ENCODE peak calls at places on chromosomes 3 and 15, in five cellular contexts. One of them, this sample, is unnamed. For H3K27me3, the result is how much of the 10 kb centered on the place peaks cover.

GRCh38 chr15:89937365-89938355 is 24.9 kb upstream of the ARPIN start:
- DNase-seq in AG04450: no peak
- DNase-seq in CD8-positive, alpha-beta T cell: no peak
- DNase-seq in CD4-positive, alpha-beta T cell: no peak
- DNase-seq in heart right ventricle: no peak
- DNase-seq in this sample: no peak

GRCh38 chr15:71079208-71080044 is 35.8 kb upstream of the THSD4 start:
- DNase-seq in CD8-positive, alpha-beta T cell: no peak
- DNase-seq in CD4-positive, alpha-beta T cell: no peak
- DNase-seq in heart right ventricle: no peak
- DNase-seq in AG04450: no peak
- DNase-seq in this sample: no peak

GRCh38 chr15:79522656-79523055 is 90.5 kb downstream of the MINAR1 start:
- DNase-seq in CD4-positive, alpha-beta T cell: no peak
- DNase-seq in CD8-positive, alpha-beta T cell: no peak
- DNase-seq in AG04450: no peak
- DNase-seq in heart right ventricle: no peak
- DNase-seq in this sample: no peak

GRCh38 chr3:49998326-49998725 is 58.4 kb downstream of the RBM6 start:
- DNase-seq in CD4-positive, alpha-beta T cell: no peak
- DNase-seq in AG04450: peak
- DNase-seq in CD8-positive, alpha-beta T cell: no peak
- DNase-seq in heart right ventricle: no peak
- DNase-seq in this sample: no peak

GRCh38 chr3:77227567-77227966 is 187.7 kb downstream of the ROBO2 start:
- DNase-seq in AG04450: no peak
- DNase-seq in CD4-positive, alpha-beta T cell: no peak
- DNase-seq in heart right ventricle: no peak
- DNase-seq in CD8-positive, alpha-beta T cell: no peak
- DNase-seq in this sample: no peak

GRCh38 chr15:76209523-76209922 is 101.7 kb downstream of the ETFA start:
- DNase-seq in AG04450: no peak
- DNase-seq in heart right ventricle: no peak
- DNase-seq in CD8-positive, alpha-beta T cell: no peak
- DNase-seq in CD4-positive, alpha-beta T cell: no peak
- DNase-seq in this sample: no peak

GRCh38 chr3:37922721-37923575 is 61.3 kb downstream of the CTDSPL start:
- DNase-seq in heart right ventricle: no peak
- DNase-seq in AG04450: no peak
- DNase-seq in CD8-positive, alpha-beta T cell: no peak
- DNase-seq in CD4-positive, alpha-beta T cell: no peak
- DNase-seq in this sample: no peak

GRCh38 chr15:83206971-83207621 is 527 bp downstream of the HDGFL3 start:
- DNase-seq in CD4-positive, alpha-beta T cell: peak
- DNase-seq in heart right ventricle: peak
- DNase-seq in AG04450: no peak
- DNase-seq in CD8-positive, alpha-beta T cell: no peak
- DNase-seq in this sample: no peak

GRCh38 chr15:41842229-41842628 is 3.6 kb downstream of the PLA2G4B start:
- DNase-seq in AG04450: no peak
- DNase-seq in heart right ventricle: no peak
- DNase-seq in CD4-positive, alpha-beta T cell: no peak
- DNase-seq in CD8-positive, alpha-beta T cell: no peak
- DNase-seq in this sample: no peak

GRCh38 chr3:12353796-12354505 is 65.1 kb downstream of the PPARG start:
- DNase-seq in CD8-positive, alpha-beta T cell: no peak
- DNase-seq in AG04450: no peak
- DNase-seq in CD4-positive, alpha-beta T cell: no peak
- DNase-seq in heart right ventricle: no peak
- DNase-seq in this sample: no peak

GRCh38 chr3:187567741-187568140 is 102.5 kb downstream of the SST start:
- DNase-seq in heart right ventricle: no peak
- DNase-seq in CD4-positive, alpha-beta T cell: no peak
- DNase-seq in AG04450: peak
- DNase-seq in CD8-positive, alpha-beta T cell: no peak
- DNase-seq in this sample: no peak

GRCh38 chr3:158313344-158313927 is 203.5 kb downstream of the RSRC1 start:
- DNase-seq in CD8-positive, alpha-beta T cell: no peak
- DNase-seq in CD4-positive, alpha-beta T cell: no peak
- DNase-seq in heart right ventricle: no peak
- DNase-seq in AG04450: no peak
- DNase-seq in this sample: no peak

GRCh38 chr15:26889298-26889898 is 22.5 kb downstream of the GABRA5 start:
- DNase-seq in heart right ventricle: peak
- DNase-seq in CD8-positive, alpha-beta T cell: no peak
- DNase-seq in AG04450: peak
- DNase-seq in CD4-positive, alpha-beta T cell: peak
- DNase-seq in this sample: no peak

GRCh38 chr3:24583004-24583403 is 88.4 kb upstream of the THRB start:
- DNase-seq in heart right ventricle: peak
- DNase-seq in CD4-positive, alpha-beta T cell: no peak
- DNase-seq in AG04450: no peak
- DNase-seq in CD8-positive, alpha-beta T cell: no peak
- DNase-seq in this sample: no peak

GRCh38 chr3:8659242-8659641 is 14.6 kb upstream of the SSUH2 start:
- DNase-seq in AG04450: no peak
- DNase-seq in CD4-positive, alpha-beta T cell: no peak
- DNase-seq in heart right ventricle: no peak
- DNase-seq in CD8-positive, alpha-beta T cell: no peak
- DNase-seq in this sample: no peak

GRCh38 chr3:53043738-53044137 is 2.1 kb downstream of the SFMBT1 start:
- DNase-seq in AG04450: no peak
- DNase-seq in heart right ventricle: no peak
- DNase-seq in CD4-positive, alpha-beta T cell: no peak
- DNase-seq in CD8-positive, alpha-beta T cell: no peak
- DNase-seq in this sample: no peak

GRCh38 chr3:150170843-150171513 is 200.3 kb upstream of the PFN2 start:
- DNase-seq in CD8-positive, alpha-beta T cell: no peak
- DNase-seq in CD4-positive, alpha-beta T cell: no peak
- DNase-seq in AG04450: peak
- DNase-seq in heart right ventricle: no peak
- DNase-seq in this sample: no peak

GRCh38 chr3:76991165-76991564 is 48.7 kb upstream of the ROBO2 start:
- DNase-seq in heart right ventricle: no peak
- DNase-seq in CD8-positive, alpha-beta T cell: no peak
- DNase-seq in AG04450: no peak
- DNase-seq in CD4-positive, alpha-beta T cell: no peak
- DNase-seq in this sample: no peak

GRCh38 chr3:24086597-24087369 is 141.7 kb downstream of the NR1D2 start:
- DNase-seq in CD8-positive, alpha-beta T cell: no peak
- DNase-seq in CD4-positive, alpha-beta T cell: no peak
- DNase-seq in AG04450: no peak
- DNase-seq in heart right ventricle: no peak
- DNase-seq in this sample: no peak

GRCh38 chr3:8766148-8766547 is 3.3 kb downstream of the OXTR start:
- DNase-seq in heart right ventricle: no peak
- DNase-seq in CD8-positive, alpha-beta T cell: no peak
- DNase-seq in AG04450: no peak
- DNase-seq in CD4-positive, alpha-beta T cell: no peak
- DNase-seq in this sample: no peak

GRCh38 chr15:35657679-35658201 is 111.8 kb upstream of the DPH6 start:
- DNase-seq in CD8-positive, alpha-beta T cell: no peak
- DNase-seq in heart right ventricle: no peak
- DNase-seq in CD4-positive, alpha-beta T cell: no peak
- DNase-seq in AG04450: no peak
- DNase-seq in this sample: no peak

GRCh38 chr3:17964113-17964512 is 221.7 kb upstream of the TBC1D5 start:
- DNase-seq in AG04450: no peak
- DNase-seq in heart right ventricle: no peak
- DNase-seq in CD4-positive, alpha-beta T cell: no peak
- DNase-seq in CD8-positive, alpha-beta T cell: no peak
- DNase-seq in this sample: no peak

GRCh38 chr3:151283907-151284461 is 5.6 kb upstream of the P2RY14 start:
- DNase-seq in heart right ventricle: peak
- DNase-seq in AG04450: peak
- DNase-seq in CD8-positive, alpha-beta T cell: no peak
- DNase-seq in CD4-positive, alpha-beta T cell: no peak
- DNase-seq in this sample: no peak

GRCh38 chr3:113537155-113537554 is 4.8 kb downstream of the SIDT1 start:
- DNase-seq in CD8-positive, alpha-beta T cell: no peak
- DNase-seq in AG04450: no peak
- DNase-seq in CD4-positive, alpha-beta T cell: no peak
- DNase-seq in heart right ventricle: no peak
- DNase-seq in this sample: no peak

GRCh38 chr3:52495777-52496602 is 852 bp downstream of the STAB1 start:
- DNase-seq in CD8-positive, alpha-beta T cell: no peak
- DNase-seq in CD4-positive, alpha-beta T cell: no peak
- DNase-seq in heart right ventricle: no peak
- DNase-seq in AG04450: no peak
- DNase-seq in this sample: no peak

GRCh38 chr3:120057626-120058025 is 36.6 kb downstream of the GSK3B start:
- DNase-seq in CD8-positive, alpha-beta T cell: no peak
- DNase-seq in heart right ventricle: no peak
- DNase-seq in CD4-positive, alpha-beta T cell: no peak
- DNase-seq in AG04450: no peak
- DNase-seq in this sample: no peak

GRCh38 chr3:34419801-34420200 is 621.4 kb downstream of the PDCD6IP start:
- DNase-seq in AG04450: no peak
- DNase-seq in CD4-positive, alpha-beta T cell: no peak
- DNase-seq in heart right ventricle: no peak
- DNase-seq in CD8-positive, alpha-beta T cell: no peak
- DNase-seq in this sample: no peak

DNA sequence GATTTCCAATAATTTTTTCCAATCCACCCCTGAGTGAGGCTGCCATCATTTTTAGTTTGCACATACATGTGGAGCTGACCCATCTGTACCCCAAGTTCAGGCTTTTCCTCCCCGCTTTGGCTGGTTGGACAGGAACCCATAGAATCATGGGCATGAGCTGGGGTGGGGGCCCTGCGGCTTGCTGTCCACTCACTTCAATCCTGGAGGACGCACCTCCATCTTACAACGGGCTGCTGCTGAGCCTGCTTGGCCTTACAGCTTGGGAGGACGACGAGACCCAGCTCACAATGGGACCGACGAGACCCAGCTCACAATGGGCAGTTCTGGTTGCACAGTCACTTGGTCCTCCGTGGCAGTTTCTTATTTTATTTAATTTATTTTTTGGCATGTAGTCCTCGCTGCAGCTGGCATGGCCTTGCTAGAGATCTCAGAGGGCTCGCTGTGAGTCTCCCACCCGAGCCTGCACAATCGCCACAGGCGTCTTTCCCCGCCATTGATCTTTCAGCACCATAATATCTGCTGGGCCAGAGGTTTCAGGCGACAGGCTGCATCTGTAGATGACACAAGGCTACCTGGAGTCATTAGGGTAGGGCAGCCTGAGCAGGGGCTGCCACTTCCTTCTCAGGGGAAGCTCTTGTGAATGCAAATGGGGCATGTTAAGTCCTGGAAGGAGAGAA is 19.6 kb upstream of the EPHB3 start:
- DNase-seq in CD4-positive, alpha-beta T cell: no peak
- DNase-seq in heart right ventricle: no peak
- DNase-seq in AG04450: no peak
- DNase-seq in CD8-positive, alpha-beta T cell: peak
- DNase-seq in this sample: no peak
- H3K27me3 ChIP-seq in CD4-positive, alpha-beta T cell: under half
- H3K27me3 ChIP-seq in heart right ventricle: under half
- H3K27me3 ChIP-seq in AG04450: under half
- H3K27me3 ChIP-seq in CD8-positive, alpha-beta T cell: under half
- H3K27me3 ChIP-seq in this sample: under half

DNA sequence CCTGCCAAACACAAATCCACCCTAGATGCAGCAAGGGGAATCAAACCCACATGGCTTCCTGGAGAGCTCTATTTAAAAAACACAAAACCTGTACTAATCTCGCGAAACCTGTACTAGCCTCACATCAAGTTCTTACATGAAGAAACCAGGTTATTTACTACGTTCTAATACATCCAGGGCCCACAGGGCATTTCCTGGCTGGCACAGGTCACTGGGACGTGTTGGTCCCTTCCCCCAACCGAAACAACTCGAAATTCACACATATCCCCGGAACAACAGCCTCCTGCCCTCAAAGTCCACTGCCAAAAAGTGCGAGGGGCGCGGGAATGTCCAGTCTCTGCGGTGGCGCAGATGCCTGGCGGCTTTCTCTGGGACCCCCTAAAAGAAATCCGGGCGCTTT is 955 bp downstream of the CDCP1 start:
- DNase-seq in heart right ventricle: no peak
- DNase-seq in CD8-positive, alpha-beta T cell: no peak
- DNase-seq in AG04450: no peak
- DNase-seq in CD4-positive, alpha-beta T cell: no peak
- DNase-seq in this sample: no peak
- H3K27me3 ChIP-seq in heart right ventricle: under half
- H3K27me3 ChIP-seq in CD8-positive, alpha-beta T cell: under half
- H3K27me3 ChIP-seq in AG04450: under half
- H3K27me3 ChIP-seq in CD4-positive, alpha-beta T cell: under half
- H3K27me3 ChIP-seq in this sample: under half

DNA sequence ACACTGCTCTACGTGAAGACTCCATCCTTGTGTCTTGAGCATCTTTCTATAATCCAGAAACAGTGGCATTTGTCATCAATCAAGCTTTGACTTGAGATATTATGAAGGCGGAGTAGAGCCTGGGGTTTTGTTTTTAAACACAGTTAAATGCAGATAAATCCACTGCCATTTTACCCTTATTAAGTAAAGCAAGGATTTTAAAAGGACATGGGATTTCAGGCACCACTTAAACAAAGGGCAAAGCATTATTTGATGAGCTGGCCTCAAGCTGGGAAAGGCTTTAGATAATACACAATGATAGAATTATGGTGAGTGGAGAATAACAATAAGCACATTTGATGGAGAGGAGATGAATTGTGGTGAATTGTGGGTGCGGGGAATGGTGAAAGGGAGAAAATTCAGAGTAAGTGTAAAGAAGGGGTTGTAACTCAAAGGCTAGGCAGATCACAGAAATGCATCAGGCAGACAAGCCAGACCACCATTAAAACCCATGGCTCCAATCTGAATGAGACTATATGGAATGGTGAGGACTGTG is 54.9 kb upstream of the GLCE start:
- DNase-seq in CD4-positive, alpha-beta T cell: no peak
- DNase-seq in heart right ventricle: no peak
- DNase-seq in AG04450: no peak
- DNase-seq in CD8-positive, alpha-beta T cell: no peak
- DNase-seq in this sample: no peak
- H3K27me3 ChIP-seq in CD4-positive, alpha-beta T cell: under half
- H3K27me3 ChIP-seq in heart right ventricle: under half
- H3K27me3 ChIP-seq in AG04450: half or more
- H3K27me3 ChIP-seq in CD8-positive, alpha-beta T cell: under half
- H3K27me3 ChIP-seq in this sample: under half

GRCh38 chr15:92104069-92104468 is 250.6 kb downstream of the SLCO3A1 start:
- DNase-seq in CD4-positive, alpha-beta T cell: no peak
- DNase-seq in CD8-positive, alpha-beta T cell: no peak
- DNase-seq in AG04450: no peak
- DNase-seq in heart right ventricle: no peak
- DNase-seq in this sample: no peak
- H3K27me3 ChIP-seq in CD4-positive, alpha-beta T cell: under half
- H3K27me3 ChIP-seq in CD8-positive, alpha-beta T cell: under half
- H3K27me3 ChIP-seq in AG04450: under half
- H3K27me3 ChIP-seq in heart right ventricle: under half
- H3K27me3 ChIP-seq in this sample: under half

This sample was measured in esophagus squamous epithelium.